ENCODE peak calls at places on chromosomes 1 and 21, in ten cellular contexts. I is cardiac muscle cell, S is esophagus muscularis mucosa, W is GM23338, O is heart right ventricle, H is ovary, Z is esophagus squamous epithelium, L is PC-9, Q is GM23248, Y is Panc1. M is an unnamed sample. For H3K4me1 and H3K27me3, the result is how much of the 10 kb centered on the place peaks cover.

GRCh38 chr1:63668298-63668697 is 75.1 kb downstream of the PGM1 start:
- DNase-seq in I (no peak), S (no peak), W (no peak), O (no peak), H (no peak), Z (no peak), L (no peak), Q (peak), Y (no peak), M (no peak)

GRCh38 chr1:68623700-68624099 is 126.8 kb upstream of the DEPDC1 start:
- DNase-seq in I (peak), S (no peak), W (no peak), O (peak), H (no peak), Z (no peak), L (no peak), Q (no peak), Y (no peak), M (no peak)

GRCh38 chr1:240498335-240498734 is 113.6 kb downstream of the GREM2 start:
- DNase-seq in I (no peak), S (no peak), W (no peak), O (no peak), H (no peak), Z (no peak), L (no peak), Q (no peak), Y (no peak), M (no peak)

GRCh38 chr1:241990040-241990439 is 8.9 kb downstream of the MAP1LC3C start:
- DNase-seq in I (peak), S (no peak), W (peak), O (peak), H (peak), Z (no peak), L (peak), Q (peak), Y (no peak), M (peak)

GRCh38 chr1:15775706-15776105 is 17.1 kb downstream of the FBLIM1 start:
- DNase-seq in I (peak), S (no peak), W (no peak), O (no peak), H (no peak), Z (no peak), L (no peak), Q (no peak), Y (no peak), M (no peak)

GRCh38 chr21:17352937-17353655 is 159.7 kb upstream of the CXADR start:
- DNase-seq in I (no peak), S (no peak), W (no peak), O (no peak), H (no peak), Z (no peak), L (no peak), Q (no peak), Y (no peak), M (no peak)

GRCh38 chr1:179938752-179939151 is 15.9 kb upstream of the CEP350 start:
- DNase-seq in I (peak), S (no peak), W (no peak), O (no peak), H (no peak), Z (no peak), L (no peak), Q (peak), Y (no peak), M (no peak)

GRCh38 chr1:31415658-31416057 is 2.6 kb downstream of the SERINC2 start:
- DNase-seq in I (no peak), S (no peak), W (no peak), O (no peak), H (no peak), Z (no peak), L (no peak), Q (no peak), Y (no peak), M (no peak)

GRCh38 chr21:20698585-20698984 is 299.6 kb upstream of the NCAM2 start:
- DNase-seq in I (no peak), S (no peak), W (peak), O (no peak), H (no peak), Z (no peak), L (no peak), Q (no peak), Y (no peak), M (no peak)

GRCh38 chr1:210397252-210397651 is 68.5 kb downstream of the HHAT start:
- DNase-seq in I (peak), S (no peak), W (no peak), O (no peak), H (no peak), Z (no peak), L (no peak), Q (peak), Y (no peak), M (no peak)

GRCh38 chr1:84997667-84998600 is 1.0 kb upstream of the MCOLN2 start:
- DNase-seq in I (no peak), S (no peak), W (peak), O (no peak), H (no peak), Z (no peak), L (no peak), Q (peak), Y (no peak), M (no peak)

GRCh38 chr1:37323486-37324377 is 150.6 kb upstream of the ZC3H12A start:
- DNase-seq in I (peak), S (no peak), W (peak), O (no peak), H (no peak), Z (no peak), L (peak), Q (no peak), Y (peak), M (no peak)

GRCh38 chr1:240719953-240720700 is 108.2 kb upstream of the GREM2 start:
- DNase-seq in I (no peak), S (no peak), W (no peak), O (no peak), H (no peak), Z (no peak), L (no peak), Q (peak), Y (no peak), M (no peak)

GRCh38 chr1:207850621-207851407 is 60.1 kb downstream of the CD34 start:
- DNase-seq in I (no peak), S (no peak), W (no peak), O (no peak), H (no peak), Z (no peak), L (no peak), Q (no peak), Y (no peak), M (peak)

GRCh38 chr21:31410763-31411278 is 66.8 kb upstream of the TIAM1 start:
- DNase-seq in I (no peak), S (no peak), W (no peak), O (no peak), H (no peak), Z (no peak), L (no peak), Q (no peak), Y (no peak), M (no peak)

GRCh38 chr1:219171192-219171935 is 2.3 kb upstream of the LYPLAL1 start:
- DNase-seq in I (peak), S (no peak), W (no peak), O (no peak), H (no peak), Z (no peak), L (no peak), Q (peak), Y (no peak), M (no peak)

GRCh38 chr1:43587594-43587993 is 56.9 kb downstream of the PTPRF start:
- DNase-seq in I (peak), S (no peak), W (no peak), O (no peak), H (no peak), Z (no peak), L (no peak), Q (peak), Y (no peak), M (no peak)

GRCh38 chr1:173057984-173058383 is 7.2 kb upstream of the TNFSF18 start:
- DNase-seq in I (no peak), S (no peak), W (no peak), O (no peak), H (no peak), Z (no peak), L (no peak), Q (no peak), Y (no peak), M (no peak)

GRCh38 chr1:68121536-68121935 is 71.1 kb upstream of the DIRAS3 start:
- DNase-seq in I (peak), S (peak), W (no peak), O (no peak), H (no peak), Z (no peak), L (no peak), Q (peak), Y (no peak), M (no peak)

GRCh38 chr21:34743831-34744230 is 75.0 kb downstream of the CLIC6 start:
- DNase-seq in I (peak), S (no peak), W (no peak), O (peak), H (no peak), Z (no peak), L (peak), Q (peak), Y (no peak), M (peak)

GRCh38 chr1:25990702-25991395 is 7.0 kb downstream of the PAFAH2 start:
- DNase-seq in I (no peak), S (no peak), W (no peak), O (no peak), H (no peak), Z (no peak), L (no peak), Q (no peak), Y (no peak), M (no peak)

GRCh38 chr1:26516987-26517765 is 12.4 kb upstream of the RPS6KA1 start:
- DNase-seq in I (no peak), S (no peak), W (no peak), O (no peak), H (no peak), Z (no peak), L (no peak), Q (no peak), Y (no peak), M (no peak)

GRCh38 chr21:28938726-28939125 is 54.0 kb downstream of the LTN1 start:
- DNase-seq in I (no peak), S (no peak), W (no peak), O (no peak), H (no peak), Z (no peak), L (no peak), Q (no peak), Y (no peak), M (no peak)

GRCh38 chr1:205948000-205948399 is 4.7 kb upstream of the SLC26A9 start:
- DNase-seq in I (no peak), S (no peak), W (no peak), O (no peak), H (no peak), Z (no peak), L (no peak), Q (no peak), Y (no peak), M (no peak)

GRCh38 chr1:189429610-189430009 is 1048.1 kb downstream of the BRINP3 start:
- DNase-seq in I (peak), S (no peak), W (peak), O (no peak), H (no peak), Z (no peak), L (no peak), Q (peak), Y (peak), M (no peak)

GRCh38 chr1:85308837-85309350 is 32.5 kb upstream of the BCL10 start:
- DNase-seq in I (no peak), S (no peak), W (no peak), O (no peak), H (no peak), Z (no peak), L (no peak), Q (no peak), Y (no peak), M (no peak)

GRCh38 chr1:45654540-45655280 is 30.9 kb upstream of the CCDC17 start:
- DNase-seq in I (peak), S (no peak), W (no peak), O (no peak), H (no peak), Z (no peak), L (no peak), Q (peak), Y (no peak), M (no peak)

GRCh38 chr1:111510003-111510380 is 6.6 kb upstream of the ADORA3 start:
- DNase-seq in I (peak), S (no peak), W (no peak), O (peak), H (no peak), Z (no peak), L (no peak), Q (no peak), Y (no peak), M (no peak)

GRCh38 chr21:31222142-31222541 is 121.9 kb downstream of the TIAM1 start:
- DNase-seq in I (peak), S (no peak), W (no peak), O (no peak), H (no peak), Z (no peak), L (no peak), Q (peak), Y (no peak), M (no peak)

GRCh38 chr1:160607051-160608032 is 28.0 kb upstream of the CD84 start:
- DNase-seq in I (peak), S (no peak), W (peak), O (peak), H (no peak), Z (no peak), L (peak), Q (peak), Y (peak), M (no peak)

GRCh38 chr1:160862151-160863061 is at the start of gene CD244:
- DNase-seq in I (peak), S (peak), W (no peak), O (no peak), H (peak), Z (no peak), L (no peak), Q (peak), Y (no peak), M (no peak)

GRCh38 chr1:40232444-40232843 is 15.3 kb upstream of the TMCO2 start:
- DNase-seq in I (no peak), S (no peak), W (no peak), O (no peak), H (no peak), Z (no peak), L (no peak), Q (no peak), Y (no peak), M (no peak)

GRCh38 chr1:201511925-201512539 is 5.1 kb upstream of the CSRP1 start:
- DNase-seq in I (peak), S (no peak), W (peak), O (peak), H (no peak), Z (no peak), L (peak), Q (peak), Y (no peak), M (peak)

GRCh38 chr1:11354893-11355593 is 82.0 kb downstream of the UBIAD1 start:
- DNase-seq in I (no peak), S (no peak), W (peak), O (no peak), H (no peak), Z (no peak), L (no peak), Q (no peak), Y (no peak), M (no peak)

GRCh38 chr1:62288224-62288623 is 31.0 kb downstream of the KANK4 start:
- DNase-seq in I (no peak), S (no peak), W (no peak), O (no peak), H (no peak), Z (no peak), L (no peak), Q (no peak), Y (no peak), M (peak)

GRCh38 chr1:52365091-52365745 is 787 bp downstream of the CC2D1B start:
- DNase-seq in I (peak), S (no peak), W (peak), O (peak), H (peak), Z (no peak), L (peak), Q (peak), Y (no peak), M (peak)

GRCh38 chr1:18921506-18922251 is 19.3 kb upstream of the ALDH4A1 start:
- DNase-seq in I (no peak), S (no peak), W (no peak), O (peak), H (no peak), Z (no peak), L (no peak), Q (no peak), Y (no peak), M (no peak)
- H3K4me1 ChIP-seq in I (under half), S (under half), W (under half), O (under half), H (under half), Z (under half), L (under half), Q (under half), Y (under half), M (under half)

GRCh38 chr1:232534552-232535517 is 95.1 kb downstream of the SIPA1L2 start:
- DNase-seq in I (no peak), S (no peak), W (no peak), O (no peak), H (no peak), Z (no peak), L (no peak), Q (no peak), Y (no peak), M (no peak)

GRCh38 chr1:232533328-232533727 is 96.6 kb downstream of the SIPA1L2 start:
- DNase-seq in I (no peak), S (no peak), W (no peak), O (no peak), H (no peak), Z (no peak), L (no peak), Q (no peak), Y (no peak), M (no peak)

GRCh38 chr1:232529747-232530146 is 100.2 kb downstream of the SIPA1L2 start:
- DNase-seq in I (no peak), S (no peak), W (no peak), O (no peak), H (no peak), Z (no peak), L (peak), Q (no peak), Y (no peak), M (no peak)

GRCh38 chr1:232531291-232531690 is 98.6 kb downstream of the SIPA1L2 start:
- DNase-seq in I (no peak), S (no peak), W (no peak), O (no peak), H (no peak), Z (no peak), L (no peak), Q (no peak), Y (no peak), M (no peak)

DNA sequence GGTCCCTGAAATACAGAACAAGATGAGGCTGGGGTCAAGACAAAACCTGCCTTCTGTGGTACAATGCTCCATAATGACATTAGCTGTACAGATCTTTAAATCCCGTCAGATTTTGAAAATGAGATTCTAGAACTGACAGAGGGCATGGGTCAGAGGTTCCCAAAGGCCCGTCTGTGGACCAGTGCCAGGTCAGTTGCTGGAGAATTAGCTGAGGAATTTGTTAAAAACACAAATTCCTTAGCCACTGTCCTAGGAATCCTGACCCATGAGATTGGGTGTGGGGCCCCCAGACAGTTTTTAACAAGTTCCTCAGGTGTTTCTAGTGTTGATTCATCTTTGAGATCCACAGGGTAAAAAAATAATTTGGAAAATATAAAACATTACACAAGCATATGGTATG is 97.0 kb downstream of the SIPA1L2 start:
- DNase-seq in I (no peak), S (no peak), W (no peak), O (no peak), H (no peak), Z (no peak), L (no peak), Q (no peak), Y (no peak), M (no peak)
- H3K27me3 ChIP-seq in I (under half), S (under half), W (under half), O (under half), H (under half), Z (under half), L (under half), Q (under half), Y (under half), M (under half)

GRCh38 chr1:65510961-65511360 is 90.5 kb downstream of the LEPR start:
- DNase-seq in I (no peak), S (no peak), W (no peak), O (no peak), H (no peak), Z (no peak), L (no peak), Q (no peak), Y (no peak), M (no peak)

GRCh38 chr1:65504263-65504662 is 83.8 kb downstream of the LEPR start:
- DNase-seq in I (no peak), S (no peak), W (no peak), O (no peak), H (no peak), Z (no peak), L (no peak), Q (no peak), Y (no peak), M (no peak)

GRCh38 chr1:65505547-65506325 is 85.3 kb downstream of the LEPR start:
- DNase-seq in I (peak), S (no peak), W (peak), O (no peak), H (peak), Z (no peak), L (no peak), Q (no peak), Y (no peak), M (no peak)

GRCh38 chr1:65509912-65510680 is 89.6 kb downstream of the LEPR start:
- DNase-seq in I (peak), S (no peak), W (no peak), O (no peak), H (no peak), Z (no peak), L (no peak), Q (peak), Y (no peak), M (no peak)

DNA sequence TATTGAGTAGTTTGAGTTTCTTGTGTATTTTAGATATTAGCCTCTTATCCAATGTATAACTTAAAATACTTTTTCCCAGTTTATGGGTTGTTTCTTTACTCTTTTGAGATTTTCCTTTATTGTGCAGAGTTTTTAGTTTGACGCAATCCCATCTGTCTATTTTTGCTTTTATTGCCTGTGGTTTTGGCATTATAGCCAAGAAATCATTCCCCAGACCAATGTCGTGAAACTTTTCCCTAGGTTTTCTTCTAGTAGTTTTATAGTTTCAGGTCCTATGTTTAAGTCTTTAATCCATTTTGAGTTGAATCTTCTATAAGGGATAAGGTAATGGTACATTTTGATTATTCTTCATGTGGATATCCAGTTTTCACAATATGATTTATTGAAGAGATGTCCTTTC is 87.6 kb downstream of the LEPR start:
- DNase-seq in I (no peak), S (no peak), W (no peak), O (no peak), H (no peak), Z (no peak), L (no peak), Q (no peak), Y (no peak), M (no peak)
- H3K4me1 ChIP-seq in I (under half), S (under half), W (under half), O (under half), H (under half), Z (under half), L (under half), Q (under half), Y (under half), M (under half)

DNA sequence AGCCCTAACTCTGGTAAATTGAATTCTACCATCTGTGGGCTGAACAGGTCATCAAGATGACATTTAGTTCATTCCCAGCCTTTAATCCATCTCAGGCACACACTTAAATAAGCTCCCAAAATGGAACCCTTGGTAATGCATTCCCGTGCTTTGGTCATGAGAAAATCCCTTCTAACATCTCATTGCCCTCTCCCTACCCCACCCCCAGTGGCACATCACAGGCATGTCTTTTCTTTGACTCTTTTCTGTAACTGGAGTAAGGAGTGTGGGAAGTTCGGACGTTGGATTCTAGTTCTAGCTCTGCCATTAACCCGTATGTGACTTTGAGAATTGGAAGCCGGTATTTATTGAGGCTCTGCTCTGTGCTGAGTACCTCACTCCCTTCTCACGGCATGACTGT is 13.3 kb upstream of the MYOG start:
- DNase-seq in I (no peak), S (peak), W (no peak), O (no peak), H (no peak), Z (no peak), L (no peak), Q (no peak), Y (no peak), M (no peak)
- H3K27me3 ChIP-seq in I (under half), S (under half), W (under half), O (under half), H (under half), Z (under half), L (under half), Q (under half), Y (under half), M (under half)

M was measured in tibial artery.